ENCODE peak calls at places on chromosomes 6 and 20, in eight cellular contexts. One of them, this sample, is unnamed.

GRCh38 chr20:47988601-47989116 is 203.4 kb upstream of the SULF2 start:
- DNase-seq in brain microvascular endothelial cell: no peak
- DNase-seq in stimulated activated naive CD8-positive, alpha-beta T cell treated with anti-CD3 and anti-CD28 coated beads, Interleukin-15, Interleukin-2, amounts not matched to agents 100 U/mL and 50 U/mL, for 24 hours: no peak
- DNase-seq in GF-D8: no peak
- DNase-seq in activated T-cell treated with anti-CD3 and anti-CD28 coated beads, Interleukin-2, amount 50 U/mL, for 4 hours: no peak
- DNase-seq in stimulated activated CD4-positive, alpha-beta T cell treated with anti-CD3 and anti-CD28 coated beads, Interleukin-15, amount 100 ng/mL, for 24 hours: no peak
- DNase-seq in HuH-7.5: no peak
- DNase-seq in LNCaP clone FGC: no peak
- DNase-seq in this sample: no peak

GRCh38 chr6:36326351-36326995 is 10.2 kb downstream of the BNIP5 start:
- DNase-seq in brain microvascular endothelial cell: no peak
- DNase-seq in stimulated activated naive CD8-positive, alpha-beta T cell treated with anti-CD3 and anti-CD28 coated beads, Interleukin-15, Interleukin-2, amounts not matched to agents 100 U/mL and 50 U/mL, for 24 hours: no peak
- DNase-seq in GF-D8: no peak
- DNase-seq in activated T-cell treated with anti-CD3 and anti-CD28 coated beads, Interleukin-2, amount 50 U/mL, for 4 hours: no peak
- DNase-seq in stimulated activated CD4-positive, alpha-beta T cell treated with anti-CD3 and anti-CD28 coated beads, Interleukin-15, amount 100 ng/mL, for 24 hours: no peak
- DNase-seq in HuH-7.5: no peak
- DNase-seq in LNCaP clone FGC: no peak
- DNase-seq in this sample: no peak

GRCh38 chr6:147361582-147361981 is 146.9 kb upstream of the SAMD5 start:
- DNase-seq in brain microvascular endothelial cell: no peak
- DNase-seq in stimulated activated naive CD8-positive, alpha-beta T cell treated with anti-CD3 and anti-CD28 coated beads, Interleukin-15, Interleukin-2, amounts not matched to agents 100 U/mL and 50 U/mL, for 24 hours: no peak
- DNase-seq in GF-D8: no peak
- DNase-seq in activated T-cell treated with anti-CD3 and anti-CD28 coated beads, Interleukin-2, amount 50 U/mL, for 4 hours: no peak
- DNase-seq in stimulated activated CD4-positive, alpha-beta T cell treated with anti-CD3 and anti-CD28 coated beads, Interleukin-15, amount 100 ng/mL, for 24 hours: no peak
- DNase-seq in HuH-7.5: no peak
- DNase-seq in LNCaP clone FGC: no peak
- DNase-seq in this sample: no peak

GRCh38 chr6:109093732-109094131 is 914 bp downstream of the SESN1 start:
- DNase-seq in brain microvascular endothelial cell: no peak
- DNase-seq in stimulated activated naive CD8-positive, alpha-beta T cell treated with anti-CD3 and anti-CD28 coated beads, Interleukin-15, Interleukin-2, amounts not matched to agents 100 U/mL and 50 U/mL, for 24 hours: no peak
- DNase-seq in GF-D8: no peak
- DNase-seq in activated T-cell treated with anti-CD3 and anti-CD28 coated beads, Interleukin-2, amount 50 U/mL, for 4 hours: no peak
- DNase-seq in stimulated activated CD4-positive, alpha-beta T cell treated with anti-CD3 and anti-CD28 coated beads, Interleukin-15, amount 100 ng/mL, for 24 hours: no peak
- DNase-seq in HuH-7.5: no peak
- DNase-seq in LNCaP clone FGC: no peak
- DNase-seq in this sample: no peak

GRCh38 chr6:162736933-162737332 is 9.2 kb downstream of the PACRG start:
- DNase-seq in brain microvascular endothelial cell: no peak
- DNase-seq in stimulated activated naive CD8-positive, alpha-beta T cell treated with anti-CD3 and anti-CD28 coated beads, Interleukin-15, Interleukin-2, amounts not matched to agents 100 U/mL and 50 U/mL, for 24 hours: no peak
- DNase-seq in GF-D8: no peak
- DNase-seq in activated T-cell treated with anti-CD3 and anti-CD28 coated beads, Interleukin-2, amount 50 U/mL, for 4 hours: no peak
- DNase-seq in stimulated activated CD4-positive, alpha-beta T cell treated with anti-CD3 and anti-CD28 coated beads, Interleukin-15, amount 100 ng/mL, for 24 hours: no peak
- DNase-seq in HuH-7.5: no peak
- DNase-seq in LNCaP clone FGC: no peak
- DNase-seq in this sample: no peak

GRCh38 chr20:14997791-14998190 is 660.4 kb upstream of the FLRT3 start:
- DNase-seq in brain microvascular endothelial cell: peak
- DNase-seq in stimulated activated naive CD8-positive, alpha-beta T cell treated with anti-CD3 and anti-CD28 coated beads, Interleukin-15, Interleukin-2, amounts not matched to agents 100 U/mL and 50 U/mL, for 24 hours: no peak
- DNase-seq in GF-D8: no peak
- DNase-seq in activated T-cell treated with anti-CD3 and anti-CD28 coated beads, Interleukin-2, amount 50 U/mL, for 4 hours: no peak
- DNase-seq in stimulated activated CD4-positive, alpha-beta T cell treated with anti-CD3 and anti-CD28 coated beads, Interleukin-15, amount 100 ng/mL, for 24 hours: no peak
- DNase-seq in HuH-7.5: no peak
- DNase-seq in LNCaP clone FGC: no peak
- DNase-seq in this sample: peak

GRCh38 chr6:97049254-97050004 is 124.9 kb downstream of the KLHL32 start:
- DNase-seq in brain microvascular endothelial cell: no peak
- DNase-seq in stimulated activated naive CD8-positive, alpha-beta T cell treated with anti-CD3 and anti-CD28 coated beads, Interleukin-15, Interleukin-2, amounts not matched to agents 100 U/mL and 50 U/mL, for 24 hours: peak
- DNase-seq in GF-D8: peak
- DNase-seq in activated T-cell treated with anti-CD3 and anti-CD28 coated beads, Interleukin-2, amount 50 U/mL, for 4 hours: no peak
- DNase-seq in stimulated activated CD4-positive, alpha-beta T cell treated with anti-CD3 and anti-CD28 coated beads, Interleukin-15, amount 100 ng/mL, for 24 hours: peak
- DNase-seq in HuH-7.5: no peak
- DNase-seq in LNCaP clone FGC: no peak
- DNase-seq in this sample: no peak

GRCh38 chr20:42972591-42972990 is 217.1 kb downstream of the PTPRT start:
- DNase-seq in brain microvascular endothelial cell: no peak
- DNase-seq in stimulated activated naive CD8-positive, alpha-beta T cell treated with anti-CD3 and anti-CD28 coated beads, Interleukin-15, Interleukin-2, amounts not matched to agents 100 U/mL and 50 U/mL, for 24 hours: no peak
- DNase-seq in GF-D8: no peak
- DNase-seq in activated T-cell treated with anti-CD3 and anti-CD28 coated beads, Interleukin-2, amount 50 U/mL, for 4 hours: no peak
- DNase-seq in stimulated activated CD4-positive, alpha-beta T cell treated with anti-CD3 and anti-CD28 coated beads, Interleukin-15, amount 100 ng/mL, for 24 hours: no peak
- DNase-seq in HuH-7.5: no peak
- DNase-seq in LNCaP clone FGC: no peak
- DNase-seq in this sample: no peak

GRCh38 chr20:37218431-37218830 is 39.1 kb upstream of the MROH8 start:
- DNase-seq in brain microvascular endothelial cell: no peak
- DNase-seq in stimulated activated naive CD8-positive, alpha-beta T cell treated with anti-CD3 and anti-CD28 coated beads, Interleukin-15, Interleukin-2, amounts not matched to agents 100 U/mL and 50 U/mL, for 24 hours: no peak
- DNase-seq in GF-D8: no peak
- DNase-seq in activated T-cell treated with anti-CD3 and anti-CD28 coated beads, Interleukin-2, amount 50 U/mL, for 4 hours: no peak
- DNase-seq in stimulated activated CD4-positive, alpha-beta T cell treated with anti-CD3 and anti-CD28 coated beads, Interleukin-15, amount 100 ng/mL, for 24 hours: no peak
- DNase-seq in HuH-7.5: no peak
- DNase-seq in LNCaP clone FGC: no peak
- DNase-seq in this sample: no peak

GRCh38 chr6:134534708-134535149 is 216.8 kb upstream of the SGK1 start:
- DNase-seq in brain microvascular endothelial cell: peak
- DNase-seq in stimulated activated naive CD8-positive, alpha-beta T cell treated with anti-CD3 and anti-CD28 coated beads, Interleukin-15, Interleukin-2, amounts not matched to agents 100 U/mL and 50 U/mL, for 24 hours: no peak
- DNase-seq in GF-D8: no peak
- DNase-seq in activated T-cell treated with anti-CD3 and anti-CD28 coated beads, Interleukin-2, amount 50 U/mL, for 4 hours: no peak
- DNase-seq in stimulated activated CD4-positive, alpha-beta T cell treated with anti-CD3 and anti-CD28 coated beads, Interleukin-15, amount 100 ng/mL, for 24 hours: no peak
- DNase-seq in HuH-7.5: no peak
- DNase-seq in LNCaP clone FGC: no peak
- DNase-seq in this sample: peak

GRCh38 chr6:21731411-21732031 is 138.0 kb downstream of the SOX4 start:
- DNase-seq in brain microvascular endothelial cell: no peak
- DNase-seq in stimulated activated naive CD8-positive, alpha-beta T cell treated with anti-CD3 and anti-CD28 coated beads, Interleukin-15, Interleukin-2, amounts not matched to agents 100 U/mL and 50 U/mL, for 24 hours: no peak
- DNase-seq in GF-D8: no peak
- DNase-seq in activated T-cell treated with anti-CD3 and anti-CD28 coated beads, Interleukin-2, amount 50 U/mL, for 4 hours: no peak
- DNase-seq in stimulated activated CD4-positive, alpha-beta T cell treated with anti-CD3 and anti-CD28 coated beads, Interleukin-15, amount 100 ng/mL, for 24 hours: no peak
- DNase-seq in HuH-7.5: no peak
- DNase-seq in LNCaP clone FGC: no peak
- DNase-seq in this sample: no peak

GRCh38 chr6:74578339-74578738 is 627.5 kb downstream of the COL12A1 start:
- DNase-seq in brain microvascular endothelial cell: peak
- DNase-seq in stimulated activated naive CD8-positive, alpha-beta T cell treated with anti-CD3 and anti-CD28 coated beads, Interleukin-15, Interleukin-2, amounts not matched to agents 100 U/mL and 50 U/mL, for 24 hours: no peak
- DNase-seq in GF-D8: no peak
- DNase-seq in activated T-cell treated with anti-CD3 and anti-CD28 coated beads, Interleukin-2, amount 50 U/mL, for 4 hours: no peak
- DNase-seq in stimulated activated CD4-positive, alpha-beta T cell treated with anti-CD3 and anti-CD28 coated beads, Interleukin-15, amount 100 ng/mL, for 24 hours: no peak
- DNase-seq in HuH-7.5: no peak
- DNase-seq in LNCaP clone FGC: no peak
- DNase-seq in this sample: no peak

GRCh38 chr6:167827062-167827587 is 414 bp downstream of the AFDN start:
- DNase-seq in brain microvascular endothelial cell: no peak
- DNase-seq in stimulated activated naive CD8-positive, alpha-beta T cell treated with anti-CD3 and anti-CD28 coated beads, Interleukin-15, Interleukin-2, amounts not matched to agents 100 U/mL and 50 U/mL, for 24 hours: peak
- DNase-seq in GF-D8: no peak
- DNase-seq in activated T-cell treated with anti-CD3 and anti-CD28 coated beads, Interleukin-2, amount 50 U/mL, for 4 hours: no peak
- DNase-seq in stimulated activated CD4-positive, alpha-beta T cell treated with anti-CD3 and anti-CD28 coated beads, Interleukin-15, amount 100 ng/mL, for 24 hours: peak
- DNase-seq in HuH-7.5: peak
- DNase-seq in LNCaP clone FGC: no peak
- DNase-seq in this sample: no peak

GRCh38 chr6:3766219-3766618 is 14.7 kb upstream of the PXDC1 start:
- DNase-seq in brain microvascular endothelial cell: no peak
- DNase-seq in stimulated activated naive CD8-positive, alpha-beta T cell treated with anti-CD3 and anti-CD28 coated beads, Interleukin-15, Interleukin-2, amounts not matched to agents 100 U/mL and 50 U/mL, for 24 hours: no peak
- DNase-seq in GF-D8: no peak
- DNase-seq in activated T-cell treated with anti-CD3 and anti-CD28 coated beads, Interleukin-2, amount 50 U/mL, for 4 hours: no peak
- DNase-seq in stimulated activated CD4-positive, alpha-beta T cell treated with anti-CD3 and anti-CD28 coated beads, Interleukin-15, amount 100 ng/mL, for 24 hours: no peak
- DNase-seq in HuH-7.5: no peak
- DNase-seq in LNCaP clone FGC: no peak
- DNase-seq in this sample: no peak

GRCh38 chr6:100078509-100078908 is 84.5 kb upstream of the MCHR2 start:
- DNase-seq in brain microvascular endothelial cell: peak
- DNase-seq in stimulated activated naive CD8-positive, alpha-beta T cell treated with anti-CD3 and anti-CD28 coated beads, Interleukin-15, Interleukin-2, amounts not matched to agents 100 U/mL and 50 U/mL, for 24 hours: no peak
- DNase-seq in GF-D8: no peak
- DNase-seq in activated T-cell treated with anti-CD3 and anti-CD28 coated beads, Interleukin-2, amount 50 U/mL, for 4 hours: no peak
- DNase-seq in stimulated activated CD4-positive, alpha-beta T cell treated with anti-CD3 and anti-CD28 coated beads, Interleukin-15, amount 100 ng/mL, for 24 hours: peak
- DNase-seq in HuH-7.5: no peak
- DNase-seq in LNCaP clone FGC: peak
- DNase-seq in this sample: no peak

GRCh38 chr6:49326337-49326736 is 136.7 kb downstream of the MMUT start:
- DNase-seq in brain microvascular endothelial cell: peak
- DNase-seq in stimulated activated naive CD8-positive, alpha-beta T cell treated with anti-CD3 and anti-CD28 coated beads, Interleukin-15, Interleukin-2, amounts not matched to agents 100 U/mL and 50 U/mL, for 24 hours: no peak
- DNase-seq in GF-D8: no peak
- DNase-seq in activated T-cell treated with anti-CD3 and anti-CD28 coated beads, Interleukin-2, amount 50 U/mL, for 4 hours: no peak
- DNase-seq in stimulated activated CD4-positive, alpha-beta T cell treated with anti-CD3 and anti-CD28 coated beads, Interleukin-15, amount 100 ng/mL, for 24 hours: no peak
- DNase-seq in HuH-7.5: no peak
- DNase-seq in LNCaP clone FGC: no peak
- DNase-seq in this sample: peak

GRCh38 chr6:167338551-167339117 is 13.7 kb downstream of the TTLL2 start:
- DNase-seq in brain microvascular endothelial cell: no peak
- DNase-seq in stimulated activated naive CD8-positive, alpha-beta T cell treated with anti-CD3 and anti-CD28 coated beads, Interleukin-15, Interleukin-2, amounts not matched to agents 100 U/mL and 50 U/mL, for 24 hours: no peak
- DNase-seq in GF-D8: no peak
- DNase-seq in activated T-cell treated with anti-CD3 and anti-CD28 coated beads, Interleukin-2, amount 50 U/mL, for 4 hours: no peak
- DNase-seq in stimulated activated CD4-positive, alpha-beta T cell treated with anti-CD3 and anti-CD28 coated beads, Interleukin-15, amount 100 ng/mL, for 24 hours: no peak
- DNase-seq in HuH-7.5: no peak
- DNase-seq in LNCaP clone FGC: no peak
- DNase-seq in this sample: no peak

GRCh38 chr6:117371492-117371891 is 54.2 kb downstream of the ROS1 start:
- DNase-seq in brain microvascular endothelial cell: no peak
- DNase-seq in stimulated activated naive CD8-positive, alpha-beta T cell treated with anti-CD3 and anti-CD28 coated beads, Interleukin-15, Interleukin-2, amounts not matched to agents 100 U/mL and 50 U/mL, for 24 hours: no peak
- DNase-seq in GF-D8: no peak
- DNase-seq in activated T-cell treated with anti-CD3 and anti-CD28 coated beads, Interleukin-2, amount 50 U/mL, for 4 hours: no peak
- DNase-seq in stimulated activated CD4-positive, alpha-beta T cell treated with anti-CD3 and anti-CD28 coated beads, Interleukin-15, amount 100 ng/mL, for 24 hours: no peak
- DNase-seq in HuH-7.5: no peak
- DNase-seq in LNCaP clone FGC: no peak
- DNase-seq in this sample: no peak

GRCh38 chr6:88477411-88477810 is 311.3 kb upstream of the CNR1 start:
- DNase-seq in brain microvascular endothelial cell: no peak
- DNase-seq in stimulated activated naive CD8-positive, alpha-beta T cell treated with anti-CD3 and anti-CD28 coated beads, Interleukin-15, Interleukin-2, amounts not matched to agents 100 U/mL and 50 U/mL, for 24 hours: no peak
- DNase-seq in GF-D8: no peak
- DNase-seq in activated T-cell treated with anti-CD3 and anti-CD28 coated beads, Interleukin-2, amount 50 U/mL, for 4 hours: no peak
- DNase-seq in stimulated activated CD4-positive, alpha-beta T cell treated with anti-CD3 and anti-CD28 coated beads, Interleukin-15, amount 100 ng/mL, for 24 hours: no peak
- DNase-seq in HuH-7.5: no peak
- DNase-seq in LNCaP clone FGC: no peak
- DNase-seq in this sample: no peak

GRCh38 chr20:58706975-58707681 is 14.5 kb downstream of the NPEPL1 start:
- DNase-seq in brain microvascular endothelial cell: no peak
- DNase-seq in stimulated activated naive CD8-positive, alpha-beta T cell treated with anti-CD3 and anti-CD28 coated beads, Interleukin-15, Interleukin-2, amounts not matched to agents 100 U/mL and 50 U/mL, for 24 hours: peak
- DNase-seq in GF-D8: no peak
- DNase-seq in activated T-cell treated with anti-CD3 and anti-CD28 coated beads, Interleukin-2, amount 50 U/mL, for 4 hours: no peak
- DNase-seq in stimulated activated CD4-positive, alpha-beta T cell treated with anti-CD3 and anti-CD28 coated beads, Interleukin-15, amount 100 ng/mL, for 24 hours: no peak
- DNase-seq in HuH-7.5: no peak
- DNase-seq in LNCaP clone FGC: no peak
- DNase-seq in this sample: no peak

GRCh38 chr20:46260480-46260879 is 47.8 kb downstream of the CDH22 start:
- DNase-seq in brain microvascular endothelial cell: no peak
- DNase-seq in stimulated activated naive CD8-positive, alpha-beta T cell treated with anti-CD3 and anti-CD28 coated beads, Interleukin-15, Interleukin-2, amounts not matched to agents 100 U/mL and 50 U/mL, for 24 hours: no peak
- DNase-seq in GF-D8: no peak
- DNase-seq in activated T-cell treated with anti-CD3 and anti-CD28 coated beads, Interleukin-2, amount 50 U/mL, for 4 hours: no peak
- DNase-seq in stimulated activated CD4-positive, alpha-beta T cell treated with anti-CD3 and anti-CD28 coated beads, Interleukin-15, amount 100 ng/mL, for 24 hours: no peak
- DNase-seq in HuH-7.5: no peak
- DNase-seq in LNCaP clone FGC: no peak
- DNase-seq in this sample: no peak

GRCh38 chr20:58623579-58624473 is 27.3 kb upstream of the STX16 start:
- DNase-seq in brain microvascular endothelial cell: peak
- DNase-seq in stimulated activated naive CD8-positive, alpha-beta T cell treated with anti-CD3 and anti-CD28 coated beads, Interleukin-15, Interleukin-2, amounts not matched to agents 100 U/mL and 50 U/mL, for 24 hours: no peak
- DNase-seq in GF-D8: no peak
- DNase-seq in activated T-cell treated with anti-CD3 and anti-CD28 coated beads, Interleukin-2, amount 50 U/mL, for 4 hours: no peak
- DNase-seq in stimulated activated CD4-positive, alpha-beta T cell treated with anti-CD3 and anti-CD28 coated beads, Interleukin-15, amount 100 ng/mL, for 24 hours: no peak
- DNase-seq in HuH-7.5: peak
- DNase-seq in LNCaP clone FGC: no peak
- DNase-seq in this sample: peak

GRCh38 chr6:160137989-160138835 is 16.6 kb downstream of the SLC22A1 start:
- DNase-seq in brain microvascular endothelial cell: peak
- DNase-seq in stimulated activated naive CD8-positive, alpha-beta T cell treated with anti-CD3 and anti-CD28 coated beads, Interleukin-15, Interleukin-2, amounts not matched to agents 100 U/mL and 50 U/mL, for 24 hours: peak
- DNase-seq in GF-D8: peak
- DNase-seq in activated T-cell treated with anti-CD3 and anti-CD28 coated beads, Interleukin-2, amount 50 U/mL, for 4 hours: peak
- DNase-seq in stimulated activated CD4-positive, alpha-beta T cell treated with anti-CD3 and anti-CD28 coated beads, Interleukin-15, amount 100 ng/mL, for 24 hours: peak
- DNase-seq in HuH-7.5: peak
- DNase-seq in LNCaP clone FGC: peak
- DNase-seq in this sample: no peak

GRCh38 chr6:85449818-85450577 is at the start of gene NT5E:
- DNase-seq in brain microvascular endothelial cell: peak
- DNase-seq in stimulated activated naive CD8-positive, alpha-beta T cell treated with anti-CD3 and anti-CD28 coated beads, Interleukin-15, Interleukin-2, amounts not matched to agents 100 U/mL and 50 U/mL, for 24 hours: peak
- DNase-seq in GF-D8: no peak
- DNase-seq in activated T-cell treated with anti-CD3 and anti-CD28 coated beads, Interleukin-2, amount 50 U/mL, for 4 hours: peak
- DNase-seq in stimulated activated CD4-positive, alpha-beta T cell treated with anti-CD3 and anti-CD28 coated beads, Interleukin-15, amount 100 ng/mL, for 24 hours: peak
- DNase-seq in HuH-7.5: peak
- DNase-seq in LNCaP clone FGC: no peak
- DNase-seq in this sample: no peak

GRCh38 chr6:3921663-3922062 is 72.5 kb downstream of the FAM50B start:
- DNase-seq in brain microvascular endothelial cell: no peak
- DNase-seq in stimulated activated naive CD8-positive, alpha-beta T cell treated with anti-CD3 and anti-CD28 coated beads, Interleukin-15, Interleukin-2, amounts not matched to agents 100 U/mL and 50 U/mL, for 24 hours: no peak
- DNase-seq in GF-D8: no peak
- DNase-seq in activated T-cell treated with anti-CD3 and anti-CD28 coated beads, Interleukin-2, amount 50 U/mL, for 4 hours: no peak
- DNase-seq in stimulated activated CD4-positive, alpha-beta T cell treated with anti-CD3 and anti-CD28 coated beads, Interleukin-15, amount 100 ng/mL, for 24 hours: no peak
- DNase-seq in HuH-7.5: no peak
- DNase-seq in LNCaP clone FGC: no peak
- DNase-seq in this sample: no peak

GRCh38 chr6:33788694-33789549 is at the start of gene LEMD2:
- DNase-seq in brain microvascular endothelial cell: peak
- DNase-seq in stimulated activated naive CD8-positive, alpha-beta T cell treated with anti-CD3 and anti-CD28 coated beads, Interleukin-15, Interleukin-2, amounts not matched to agents 100 U/mL and 50 U/mL, for 24 hours: peak
- DNase-seq in GF-D8: peak
- DNase-seq in activated T-cell treated with anti-CD3 and anti-CD28 coated beads, Interleukin-2, amount 50 U/mL, for 4 hours: peak
- DNase-seq in stimulated activated CD4-positive, alpha-beta T cell treated with anti-CD3 and anti-CD28 coated beads, Interleukin-15, amount 100 ng/mL, for 24 hours: peak
- DNase-seq in HuH-7.5: peak
- DNase-seq in LNCaP clone FGC: peak
- DNase-seq in this sample: peak

GRCh38 chr6:13194852-13195251 is 133.5 kb downstream of the TBC1D7 start:
- DNase-seq in brain microvascular endothelial cell: peak
- DNase-seq in stimulated activated naive CD8-positive, alpha-beta T cell treated with anti-CD3 and anti-CD28 coated beads, Interleukin-15, Interleukin-2, amounts not matched to agents 100 U/mL and 50 U/mL, for 24 hours: peak
- DNase-seq in GF-D8: no peak
- DNase-seq in activated T-cell treated with anti-CD3 and anti-CD28 coated beads, Interleukin-2, amount 50 U/mL, for 4 hours: no peak
- DNase-seq in stimulated activated CD4-positive, alpha-beta T cell treated with anti-CD3 and anti-CD28 coated beads, Interleukin-15, amount 100 ng/mL, for 24 hours: peak
- DNase-seq in HuH-7.5: peak
- DNase-seq in LNCaP clone FGC: peak
- DNase-seq in this sample: no peak

This sample was measured in keratinocyte.